ENCODE peak calls at places on chromosomes 6 and 20, in six cellular contexts. H is EH, V is SW480, X is NB4, L is HEK293T, D is Daoy. C is an unnamed sample.

GRCh38 chr20:17873410-17874270 is 95.0 kb downstream of the SNX5 start:
- DNase-seq in V (peak; percentile 62), D (peak; percentile 85), H (peak; percentile 98), X (no peak), L (no peak), C (peak; percentile 73)

GRCh38 chr6:30684386-30685156 is 1.9 kb downstream of the PPP1R18 start:
- DNase-seq in D (peak; percentile 71), X (peak; percentile 81), V (no peak), L (no peak), H (peak; percentile 68), C (no peak)

GRCh38 chr6:4314201-4314707 is 178.9 kb upstream of the ECI2 start:
- DNase-seq in L (no peak), D (no peak), H (no peak), X (no peak), V (no peak), C (no peak)

GRCh38 chr6:152368761-152369624 is 268.2 kb downstream of the SYNE1 start:
- DNase-seq in X (no peak), D (no peak), L (no peak), V (no peak), H (no peak), C (no peak)

GRCh38 chr6:108608453-108609275 is 47.9 kb downstream of the FOXO3 start:
- DNase-seq in L (no peak), H (no peak), V (no peak), D (no peak), X (no peak), C (no peak)

GRCh38 chr20:12949429-12949980 is 59.3 kb upstream of the SPTLC3 start:
- DNase-seq in X (no peak), D (no peak), H (no peak), V (no peak), L (no peak), C (no peak)

GRCh38 chr6:165895421-165896165 is 232.6 kb upstream of the PDE10A start:
- DNase-seq in D (no peak), V (peak; percentile 31), X (peak; percentile 11), H (no peak), L (no peak), C (no peak)

GRCh38 chr20:51389543-51389924 is 153.0 kb downstream of the NFATC2 start:
- DNase-seq in D (no peak), X (no peak), L (no peak), H (no peak), V (no peak), C (no peak)

GRCh38 chr6:47116616-47117015 is 74.5 kb upstream of the ADGRF1 start:
- DNase-seq in V (no peak), H (no peak), X (no peak), L (no peak), D (no peak), C (no peak)

GRCh38 chr6:154815938-154816820 is 83.0 kb downstream of the SCAF8 start:
- DNase-seq in X (no peak), L (no peak), V (no peak), D (no peak), H (peak; percentile 87), C (no peak)

GRCh38 chr6:67642582-67642981 is 992.5 kb upstream of the ADGRB3 start:
- DNase-seq in L (no peak), V (no peak), X (peak; percentile 55), D (no peak), H (no peak), C (no peak)

GRCh38 chr6:102619585-102619984 is 1226.1 kb downstream of the GRIK2 start:
- DNase-seq in V (peak; percentile 2), X (peak; percentile 33), H (peak; percentile 30), D (no peak), L (peak; percentile 11), C (no peak)

GRCh38 chr6:122663981-122664380 is 53.8 kb downstream of the PKIB start:
- DNase-seq in H (no peak), V (no peak), L (no peak), D (no peak), X (no peak), C (no peak)

GRCh38 chr20:57264151-57264792 is 2.2 kb downstream of the BMP7 start:
- DNase-seq in V (peak; percentile 61), L (no peak), D (peak; percentile 25), H (no peak), X (no peak), C (no peak)

GRCh38 chr6:135162678-135163439 is 18.2 kb upstream of the MYB start:
- DNase-seq in D (peak; percentile 74), L (peak; percentile 87), H (no peak), X (peak; percentile 67), V (no peak), C (peak; percentile 73)

GRCh38 chr6:62746968-62747367 is 460.9 kb upstream of the KHDRBS2 start:
- DNase-seq in V (no peak), H (no peak), D (no peak), L (no peak), X (no peak), C (peak; percentile 43)

GRCh38 chr20:63773571-63774347 is 34.2 kb downstream of the SLC2A4RG start:
- DNase-seq in H (no peak), D (no peak), L (no peak), V (no peak), X (no peak), C (no peak)

GRCh38 chr6:35601331-35602132 is 87.2 kb downstream of the FKBP5 start:
- DNase-seq in L (peak; percentile 35), X (peak; percentile 86), H (peak; percentile 94), D (peak; percentile 42), V (peak; percentile 41), C (no peak)

GRCh38 chr6:41939848-41940758 is 1.5 kb downstream of the CCND3 start:
- DNase-seq in D (peak; percentile 31), L (no peak), X (peak; percentile 84), H (peak; percentile 74), V (peak; percentile 39), C (peak; percentile 73)

GRCh38 chr6:136640132-136640915 is 90.1 kb upstream of the MAP7 start:
- DNase-seq in H (peak; percentile 51), V (no peak), D (no peak), L (no peak), X (peak; percentile 9), C (no peak)

GRCh38 chr20:8043687-8044278 is 24.2 kb upstream of the TMX4 start:
- DNase-seq in H (peak; percentile 62), D (peak; percentile 21), L (peak; percentile 55), V (peak; percentile 78), X (peak; percentile 67), C (no peak)

GRCh38 chr6:42555477-42556457 is 8.1 kb upstream of the UBR2 start:
- DNase-seq in D (peak; percentile 19), L (no peak), V (peak; percentile 85), H (peak; percentile 54), X (peak; percentile 72), C (no peak)

GRCh38 chr6:56690519-56691200 is 48.0 kb upstream of the DST start:
- DNase-seq in X (peak; percentile 17), V (no peak), L (no peak), H (peak; percentile 84), D (peak; percentile 63), C (no peak)

GRCh38 chr6:28880894-28881780 is 42.6 kb downstream of the TRIM27 start:
- DNase-seq in V (peak; percentile 31), H (peak; percentile 79), L (peak; percentile 61), X (peak; percentile 80), D (peak; percentile 85), C (peak; percentile 81)

GRCh38 chr20:25067102-25067987 is 9.4 kb upstream of the ACSS1 start:
- DNase-seq in L (no peak), D (no peak), X (no peak), H (no peak), V (no peak), C (no peak)

GRCh38 chr20:46767127-46767761 is 57.8 kb downstream of the SLC2A10 start:
- DNase-seq in X (peak; percentile 45), H (peak; percentile 48), L (peak; percentile 64), V (peak; percentile 65), D (peak; percentile 41), C (no peak)

GRCh38 chr6:88519227-88520019 is 353.3 kb upstream of the CNR1 start:
- DNase-seq in D (no peak), V (no peak), X (no peak), L (no peak), H (no peak), C (no peak)

GRCh38 chr6:40474937-40475336 is 112.2 kb downstream of the LRFN2 start:
- DNase-seq in H (no peak), L (no peak), X (no peak), D (no peak), V (no peak), C (no peak)

GRCh38 chr6:82263916-82264315 is 16.4 kb upstream of the IBTK start:
- DNase-seq in X (no peak), V (no peak), L (no peak), D (no peak), H (no peak), C (no peak)

GRCh38 chr20:38321959-38322598 is 18.1 kb downstream of the BPI start:
- DNase-seq in V (peak; percentile 76), X (peak; percentile 80), H (peak; percentile 76), L (peak; percentile 64), D (peak; percentile 54), C (peak; percentile 71)

GRCh38 chr6:77466055-77467028 is 3.1 kb upstream of the HTR1B start:
- DNase-seq in H (peak; percentile 70), X (peak; percentile 15), D (peak; percentile 40), L (peak; percentile 21), V (peak; percentile 18), C (peak; percentile 78)

GRCh38 chr6:15308445-15309213 is 62.8 kb downstream of the JARID2 start:
- DNase-seq in X (peak; percentile 63), V (no peak), D (peak; percentile 46), H (peak; percentile 61), L (no peak), C (no peak)

GRCh38 chr6:144899161-144899560 is 614.0 kb downstream of the UTRN start:
- DNase-seq in H (peak; percentile 94), V (no peak), D (no peak), X (no peak), L (no peak), C (no peak)

GRCh38 chr6:125970760-125971159 is 14.2 kb downstream of the HINT3 start:
- DNase-seq in L (no peak), X (no peak), D (no peak), H (no peak), V (no peak), C (no peak)

GRCh38 chr6:4355241-4355640 is 219.9 kb upstream of the ECI2 start:
- DNase-seq in D (peak; percentile 78), L (no peak), H (peak; percentile 87), X (no peak), V (no peak), C (peak; percentile 60)

GRCh38 chr6:37389857-37390256 is 36.1 kb downstream of the RNF8 start:
- DNase-seq in H (no peak), D (no peak), X (no peak), L (no peak), V (no peak), C (no peak)

GRCh38 chr20:32456869-32457421 is 98.8 kb downstream of the ASXL1 start:
- DNase-seq in D (peak; percentile 48), L (peak; percentile 89), H (peak; percentile 52), V (no peak), X (peak; percentile 40), C (peak; percentile 96)

C was measured in islet precursor cell.